ENCODE peak calls at places on chromosomes 3 and 15, in four cellular contexts. L, Y, J and M are unnamed samples.

GRCh38 chr3:141485578-141486415 is 1.0 kb upstream of the RASA2 start:
- DNase-seq in L (peak), Y (peak), J (no peak), M (peak)

GRCh38 chr3:126523745-126524428 is at the start of gene CHST13:
- DNase-seq in L (peak), Y (no peak), J (peak), M (no peak)

GRCh38 chr15:85412956-85413854 is 32.8 kb downstream of the AKAP13 start:
- DNase-seq in L (peak), Y (no peak), J (no peak), M (peak)

GRCh38 chr3:53044371-53045106 is 1.3 kb downstream of the SFMBT1 start:
- DNase-seq in L (peak), Y (peak), J (no peak), M (peak)

GRCh38 chr15:52102468-52102867 is 10.1 kb downstream of the BCL2L10 start:
- DNase-seq in L (no peak), Y (no peak), J (no peak), M (no peak)

GRCh38 chr3:53269888-53270880 is 14.4 kb upstream of the TKT start:
- DNase-seq in L (peak), Y (peak), J (peak), M (no peak)

GRCh38 chr3:122397136-122397645 is 13.2 kb downstream of the FAM162A start:
- DNase-seq in L (no peak), Y (no peak), J (no peak), M (no peak)

GRCh38 chr3:188796122-188796631 is 375.6 kb upstream of the TPRG1 start:
- DNase-seq in L (no peak), Y (no peak), J (no peak), M (no peak)

GRCh38 chr3:17360991-17361390 is 381.4 kb downstream of the TBC1D5 start:
- DNase-seq in L (no peak), Y (no peak), J (no peak), M (no peak)

GRCh38 chr3:42632146-42632545 is 21.4 kb upstream of the ZBTB47 start:
- DNase-seq in L (no peak), Y (no peak), J (no peak), M (no peak)

GRCh38 chr15:98582900-98583554 is 65.3 kb upstream of the IGF1R start:
- DNase-seq in L (no peak), Y (no peak), J (no peak), M (no peak)

GRCh38 chr3:187406927-187407326 is 38.7 kb downstream of the RTP4 start:
- DNase-seq in L (no peak), Y (no peak), J (no peak), M (no peak)

GRCh38 chr3:31442755-31443154 is 90.0 kb upstream of the STT3B start:
- DNase-seq in L (no peak), Y (no peak), J (no peak), M (no peak)

GRCh38 chr15:62306851-62307504 is 141.9 kb upstream of the C2CD4B start:
- DNase-seq in L (peak), Y (peak), J (peak), M (no peak)

GRCh38 chr3:50617096-50617791 is at the start of gene MAPKAPK3:
- DNase-seq in L (peak), Y (no peak), J (no peak), M (peak)

GRCh38 chr3:135997554-135998320 is 32.2 kb downstream of the PPP2R3A start:
- DNase-seq in L (no peak), Y (no peak), J (no peak), M (no peak)

GRCh38 chr3:124587053-124587408 is 143.2 kb upstream of the UMPS start:
- DNase-seq in L (no peak), Y (no peak), J (no peak), M (no peak)

GRCh38 chr15:33007295-33007855 is 187.1 kb downstream of the FMN1 start:
- DNase-seq in L (no peak), Y (peak), J (no peak), M (no peak)

GRCh38 chr3:158471639-158472294 is 99.2 kb upstream of the MLF1 start:
- DNase-seq in L (no peak), Y (no peak), J (no peak), M (no peak)

GRCh38 chr3:138254199-138254598 is 67.1 kb downstream of the ARMC8 start:
- DNase-seq in L (no peak), Y (no peak), J (no peak), M (no peak)

GRCh38 chr15:60442763-60443162 is 36.2 kb downstream of the ICE2 start:
- DNase-seq in L (no peak), Y (no peak), J (no peak), M (no peak)

GRCh38 chr3:159237221-159237620 is 435.4 kb downstream of the MFSD1 start:
- DNase-seq in L (no peak), Y (no peak), J (no peak), M (no peak)

GRCh38 chr3:50182533-50183099 is 8.8 kb upstream of the GNAT1 start:
- DNase-seq in L (no peak), Y (no peak), J (no peak), M (no peak)

GRCh38 chr3:124981472-124981871 is 46.9 kb upstream of the MUC13 start:
- DNase-seq in L (no peak), Y (no peak), J (no peak), M (no peak)

GRCh38 chr15:91049378-91050127 is 27.2 kb upstream of the VPS33B start:
- DNase-seq in L (peak), Y (peak), J (peak), M (peak)

GRCh38 chr3:39130693-39131265 is 22.6 kb downstream of the CSRNP1 start:
- DNase-seq in L (no peak), Y (no peak), J (no peak), M (no peak)

GRCh38 chr3:37031115-37031682 is 37.9 kb downstream of the MLH1 start:
- DNase-seq in L (no peak), Y (no peak), J (no peak), M (no peak)

GRCh38 chr3:190497809-190498208 is 16.1 kb upstream of the IL1RAP start:
- DNase-seq in L (no peak), Y (no peak), J (no peak), M (no peak)

GRCh38 chr15:80203361-80203885 is 48.6 kb downstream of the CTXND1 start:
- DNase-seq in L (no peak), Y (no peak), J (no peak), M (no peak)

GRCh38 chr3:31402118-31402517 is 130.6 kb upstream of the STT3B start:
- DNase-seq in L (no peak), Y (no peak), J (no peak), M (no peak)

GRCh38 chr3:181017690-181018089 is 28.2 kb upstream of the DNAJC19 start:
- DNase-seq in L (no peak), Y (no peak), J (no peak), M (no peak)

GRCh38 chr3:52153389-52154096 is 680 bp downstream of the POC1A start:
- DNase-seq in L (peak), Y (no peak), J (peak), M (peak)

GRCh38 chr3:40855871-40856270 is 331.1 kb downstream of the ZNF621 start:
- DNase-seq in L (no peak), Y (peak), J (no peak), M (no peak)